ENCODE peak calls at places on chromosomes 7 and 10, in ten cellular contexts. I is cardiac muscle cell, N is foreskin fibroblast, E is AG10803, Z is H1, M is ascending aorta, H is HAP-1, O is esophagus squamous epithelium, T is heart right ventricle, C is trophoblast cell. K is an unnamed sample.

GRCh38 chr10:1142596-1142995 is 86.4 kb downstream of the WDR37 start:
- DNase-seq in I (no peak), C (no peak), E (no peak), H (no peak), T (no peak), O (no peak), N (no peak), M (no peak), Z (no peak), K (no peak)

GRCh38 chr7:137084607-137085380 is 216.3 kb downstream of the CHRM2 start:
- DNase-seq in M (no peak), E (peak; percentile 15), H (no peak), C (no peak), O (no peak), Z (no peak), I (no peak), N (peak; percentile 17), T (no peak), K (peak; percentile 5)

GRCh38 chr10:93030409-93030808 is 30.2 kb upstream of the CYP26C1 start:
- DNase-seq in Z (no peak), E (peak; percentile 85), T (no peak), O (no peak), M (no peak), I (peak; percentile 78), H (no peak), C (peak; percentile 87), N (peak; percentile 54), K (no peak)

GRCh38 chr7:106604303-106604918 is 56.5 kb downstream of the CCDC71L start:
- DNase-seq in H (no peak), Z (no peak), C (peak; percentile 92), N (no peak), O (no peak), M (no peak), T (no peak), E (no peak), I (no peak), K (no peak)

GRCh38 chr10:119191881-119192280 is 13.3 kb upstream of the PRDX3 start:
- DNase-seq in T (no peak), N (no peak), O (no peak), I (no peak), Z (no peak), E (no peak), H (no peak), C (peak; percentile 93), M (no peak), K (peak; percentile 20)

GRCh38 chr7:140010194-140010895 is 52.4 kb downstream of the PARP12 start:
- DNase-seq in H (peak; percentile 77), T (no peak), I (no peak), O (no peak), C (no peak), N (no peak), M (no peak), Z (no peak), E (no peak), K (no peak)

GRCh38 chr7:106865130-106866115 is at the start of gene PIK3CG:
- DNase-seq in O (no peak), H (no peak), C (peak; percentile 17), Z (no peak), E (no peak), T (no peak), I (peak; percentile 28), N (no peak), M (no peak), K (no peak)

GRCh38 chr7:70660154-70660818 is 471.7 kb upstream of the GALNT17 start:
- DNase-seq in E (no peak), N (no peak), Z (no peak), T (no peak), O (no peak), C (no peak), I (no peak), H (no peak), M (no peak), K (no peak)

GRCh38 chr7:57867884-57868701 is 418.1 kb downstream of the ZNF716 start:
- DNase-seq in O (no peak), E (no peak), Z (no peak), I (peak; percentile 14), C (peak; percentile 46), N (no peak), H (peak; percentile 14), T (peak; percentile 13), M (no peak), K (peak; percentile 58)

DNA sequence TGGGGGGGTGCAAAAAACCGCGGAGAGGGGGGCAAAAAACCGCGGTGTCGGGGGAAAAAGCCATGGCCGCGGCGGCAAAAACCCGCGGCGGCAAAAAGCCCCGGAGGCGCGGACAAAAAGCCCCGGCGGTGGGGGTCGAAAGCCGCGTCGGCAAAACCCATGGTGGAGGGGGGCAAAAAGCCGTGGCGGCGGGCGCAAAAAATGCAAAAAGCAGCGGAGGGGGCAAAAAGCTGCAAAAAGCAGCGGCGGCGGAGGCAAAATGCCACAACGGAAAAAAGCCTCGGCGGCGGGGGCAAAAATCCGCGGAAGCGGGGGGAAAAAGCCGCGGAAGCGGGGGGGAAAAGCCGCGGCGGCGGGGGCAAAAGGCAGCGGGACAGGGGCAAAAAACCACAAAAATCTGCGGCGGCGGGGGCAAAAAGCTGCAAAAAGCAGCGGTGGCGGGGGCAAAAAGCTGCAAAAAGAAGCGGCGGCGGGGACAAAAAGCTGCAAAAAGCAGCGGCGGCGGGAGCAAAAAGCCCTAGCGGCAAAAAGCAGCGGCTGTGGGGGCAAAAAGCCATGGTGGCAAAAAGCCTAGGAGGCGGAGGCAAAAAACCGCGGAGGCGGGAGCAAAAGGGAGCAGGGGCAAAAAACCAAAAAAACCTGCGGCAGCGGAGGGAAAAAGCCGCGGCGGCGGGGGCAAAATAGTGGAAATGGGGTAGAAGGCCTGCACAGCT is 418.9 kb downstream of the ZNF716 start:
- DNase-seq in C (peak; percentile 31), I (no peak), O (no peak), M (no peak), H (no peak), Z (no peak), N (no peak), E (no peak), T (no peak), K (peak; percentile 48)
- H3K4me3 ChIP-seq in C (no peak overlapping the region), I (no peak overlapping the region), O (peak overlapping the region; percentile 30), M (peak overlapping the region; percentile 62), H (peak overlapping the region; percentile 29), Z (no peak overlapping the region), N (no peak overlapping the region), E (peak overlapping the region; percentile 35), T (peak overlapping the region; percentile 47), K (peak overlapping the region; percentile 43)

GRCh38 chr7:149620961-149621360 is 123.4 kb upstream of the ZNF746 start:
- DNase-seq in O (no peak), C (no peak), T (no peak), H (no peak), Z (no peak), E (no peak), M (no peak), N (no peak), I (no peak), K (no peak)

GRCh38 chr7:149624419-149625338 is 127.1 kb upstream of the ZNF746 start:
- DNase-seq in O (peak; percentile 62), I (peak; percentile 96), Z (peak; percentile 72), M (peak; percentile 97), H (peak; percentile 88), C (peak; percentile 96), E (peak; percentile 95), N (peak; percentile 93), T (peak; percentile 95), K (peak; percentile 92)

GRCh38 chr7:149624006-149624405 is 126.4 kb upstream of the ZNF746 start:
- DNase-seq in I (peak; percentile 14), C (no peak), T (no peak), Z (no peak), N (no peak), H (no peak), E (no peak), M (peak; percentile 64), O (no peak), K (peak; percentile 10)

GRCh38 chr7:149622444-149623210 is 125.0 kb upstream of the ZNF746 start:
- DNase-seq in T (no peak), C (no peak), N (no peak), I (no peak), O (no peak), E (no peak), M (no peak), H (no peak), Z (no peak), K (no peak)

DNA sequence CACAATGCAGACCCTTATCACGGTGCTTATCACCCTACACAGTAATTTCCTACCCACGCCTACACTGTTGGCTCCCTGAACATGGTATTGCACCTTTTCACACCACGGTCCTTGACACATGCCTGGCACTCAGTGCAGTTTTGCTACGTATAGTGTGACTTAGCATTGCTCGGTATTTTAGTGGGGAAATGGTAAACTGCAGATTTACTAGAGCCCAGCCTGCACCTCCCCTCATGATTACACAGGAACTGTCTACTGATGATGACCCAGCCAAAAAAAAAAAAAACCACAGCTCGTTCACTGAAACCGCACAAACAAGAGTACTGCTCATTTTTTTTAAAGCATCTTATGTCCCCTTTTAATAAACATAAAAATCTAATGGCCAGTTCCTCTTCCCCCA is 124.2 kb upstream of the ZNF746 start:
- DNase-seq in O (no peak), Z (no peak), M (no peak), H (no peak), E (no peak), C (no peak), N (no peak), T (no peak), I (no peak), K (no peak)
- H3K4me3 ChIP-seq in O (no peak overlapping the region), Z (no peak overlapping the region), M (no peak overlapping the region), H (no peak overlapping the region), E (no peak overlapping the region), C (no peak overlapping the region), N (no peak overlapping the region), T (no peak overlapping the region), I (no peak overlapping the region), K (no peak overlapping the region)

GRCh38 chr10:64112697-64113367 is 591.6 kb downstream of the REEP3 start:
- DNase-seq in N (no peak), T (no peak), Z (no peak), C (no peak), M (no peak), O (no peak), I (no peak), E (no peak), H (no peak), K (no peak)
- H3K4me3 ChIP-seq in N (no peak overlapping the region), T (no peak overlapping the region), Z (no peak overlapping the region), C (no peak overlapping the region), M (no peak overlapping the region), O (no peak overlapping the region), I (no peak overlapping the region), E (no peak overlapping the region), H (no peak overlapping the region), K (peak overlapping the region; percentile 16)

GRCh38 chr7:100968650-100969049 is 715 bp upstream of the MUC12 start:
- DNase-seq in O (no peak), C (no peak), N (no peak), M (no peak), H (no peak), Z (no peak), I (no peak), E (no peak), T (no peak), K (no peak)

GRCh38 chr7:100966542-100967291 is 2.6 kb upstream of the MUC12 start:
- DNase-seq in T (peak; percentile 15), M (no peak), N (no peak), Z (no peak), C (no peak), E (no peak), H (no peak), O (no peak), I (no peak), K (no peak)

GRCh38 chr7:100965723-100966541 is 3.4 kb upstream of the MUC12 start:
- DNase-seq in E (peak; percentile 39), I (peak; percentile 66), Z (peak; percentile 97), O (no peak), M (peak; percentile 73), T (peak; percentile 68), H (peak; percentile 89), C (peak; percentile 87), N (peak; percentile 46), K (peak; percentile 66)

GRCh38 chr7:100968031-100968430 is 1.3 kb upstream of the MUC12 start:
- DNase-seq in N (no peak), C (no peak), O (no peak), M (no peak), I (no peak), T (no peak), H (no peak), Z (no peak), E (no peak), K (no peak)

GRCh38 chr7:100967292-100967863 is 2.0 kb upstream of the MUC12 start:
- DNase-seq in E (no peak), O (no peak), M (no peak), H (no peak), C (peak; percentile 56), Z (no peak), I (no peak), N (no peak), T (no peak), K (no peak)
- H3K4me3 ChIP-seq in E (no peak overlapping the region), O (no peak overlapping the region), M (no peak overlapping the region), H (no peak overlapping the region), C (no peak overlapping the region), Z (no peak overlapping the region), I (no peak overlapping the region), N (no peak overlapping the region), T (no peak overlapping the region), K (no peak overlapping the region)